ENCODE peak calls at places on chromosome 13, in seven cellular contexts. One of them, this sample, is unnamed.

GRCh38 chr13:105721056-105721455 is 814.4 kb downstream of the EFNB2 start:
- DNase-seq in IMR-90: no peak
- DNase-seq in tibial nerve: no peak
- DNase-seq in thoracic aorta: no peak
- DNase-seq in endothelial cell of umbilical vein: peak; percentile 44
- DNase-seq in upper lobe of right lung: no peak
- DNase-seq in fibroblast of lung: peak; percentile 32
- DNase-seq in this sample: no peak

GRCh38 chr13:60158321-60158801 is 5.4 kb downstream of the DIAPH3 start:
- DNase-seq in IMR-90: no peak
- DNase-seq in tibial nerve: no peak
- DNase-seq in thoracic aorta: no peak
- DNase-seq in endothelial cell of umbilical vein: no peak
- DNase-seq in upper lobe of right lung: no peak
- DNase-seq in fibroblast of lung: no peak
- DNase-seq in this sample: no peak

GRCh38 chr13:113186061-113186900 is 22.2 kb downstream of the PCID2 start:
- DNase-seq in IMR-90: no peak
- DNase-seq in tibial nerve: no peak
- DNase-seq in thoracic aorta: no peak
- DNase-seq in endothelial cell of umbilical vein: no peak
- DNase-seq in upper lobe of right lung: no peak
- DNase-seq in fibroblast of lung: peak; percentile 27
- DNase-seq in this sample: peak; percentile 25

GRCh38 chr13:46684287-46685001 is 112.5 kb downstream of the ESD start:
- DNase-seq in IMR-90: no peak
- DNase-seq in tibial nerve: no peak
- DNase-seq in thoracic aorta: no peak
- DNase-seq in endothelial cell of umbilical vein: peak; percentile 28
- DNase-seq in upper lobe of right lung: no peak
- DNase-seq in fibroblast of lung: peak; percentile 23
- DNase-seq in this sample: no peak

GRCh38 chr13:44312898-44313551 is 60.6 kb upstream of the SERP2 start:
- DNase-seq in IMR-90: peak; percentile 95
- DNase-seq in tibial nerve: no peak
- DNase-seq in thoracic aorta: no peak
- DNase-seq in endothelial cell of umbilical vein: peak; percentile 87
- DNase-seq in upper lobe of right lung: no peak
- DNase-seq in fibroblast of lung: peak; percentile 97
- DNase-seq in this sample: no peak

GRCh38 chr13:49171358-49171757 is 48.8 kb upstream of the MLNR start:
- DNase-seq in IMR-90: no peak
- DNase-seq in tibial nerve: no peak
- DNase-seq in thoracic aorta: no peak
- DNase-seq in endothelial cell of umbilical vein: no peak
- DNase-seq in upper lobe of right lung: no peak
- DNase-seq in fibroblast of lung: no peak
- DNase-seq in this sample: no peak

GRCh38 chr13:66933527-66933926 is 296.6 kb downstream of the PCDH9 start:
- DNase-seq in IMR-90: no peak
- DNase-seq in tibial nerve: no peak
- DNase-seq in thoracic aorta: no peak
- DNase-seq in endothelial cell of umbilical vein: no peak
- DNase-seq in upper lobe of right lung: no peak
- DNase-seq in fibroblast of lung: no peak
- DNase-seq in this sample: no peak

GRCh38 chr13:31998131-31998530 is 33.4 kb upstream of the FRY start:
- DNase-seq in IMR-90: no peak
- DNase-seq in tibial nerve: no peak
- DNase-seq in thoracic aorta: no peak
- DNase-seq in endothelial cell of umbilical vein: no peak
- DNase-seq in upper lobe of right lung: no peak
- DNase-seq in fibroblast of lung: peak; percentile 18
- DNase-seq in this sample: no peak

GRCh38 chr13:49300716-49301589 is 53.2 kb downstream of the CDADC1 start:
- DNase-seq in IMR-90: peak; percentile 76
- DNase-seq in tibial nerve: peak; percentile 57
- DNase-seq in thoracic aorta: no peak
- DNase-seq in endothelial cell of umbilical vein: peak; percentile 70
- DNase-seq in upper lobe of right lung: no peak
- DNase-seq in fibroblast of lung: peak; percentile 61
- DNase-seq in this sample: peak; percentile 79

GRCh38 chr13:95122063-95122462 is 179.2 kb downstream of the ABCC4 start:
- DNase-seq in IMR-90: peak; percentile 11
- DNase-seq in tibial nerve: no peak
- DNase-seq in thoracic aorta: no peak
- DNase-seq in endothelial cell of umbilical vein: no peak
- DNase-seq in upper lobe of right lung: no peak
- DNase-seq in fibroblast of lung: peak; percentile 26
- DNase-seq in this sample: no peak

GRCh38 chr13:67390462-67391093 is 160.4 kb upstream of the PCDH9 start:
- DNase-seq in IMR-90: peak; percentile 76
- DNase-seq in tibial nerve: no peak
- DNase-seq in thoracic aorta: no peak
- DNase-seq in endothelial cell of umbilical vein: no peak
- DNase-seq in upper lobe of right lung: no peak
- DNase-seq in fibroblast of lung: peak; percentile 66
- DNase-seq in this sample: no peak

GRCh38 chr13:60261432-60262351 is 98.0 kb upstream of the DIAPH3 start:
- DNase-seq in IMR-90: no peak
- DNase-seq in tibial nerve: no peak
- DNase-seq in thoracic aorta: no peak
- DNase-seq in endothelial cell of umbilical vein: no peak
- DNase-seq in upper lobe of right lung: no peak
- DNase-seq in fibroblast of lung: no peak
- DNase-seq in this sample: no peak

GRCh38 chr13:87123987-87124784 is 547.0 kb upstream of the SLITRK5 start:
- DNase-seq in IMR-90: peak; percentile 100
- DNase-seq in tibial nerve: no peak
- DNase-seq in thoracic aorta: no peak
- DNase-seq in endothelial cell of umbilical vein: no peak
- DNase-seq in upper lobe of right lung: no peak
- DNase-seq in fibroblast of lung: peak; percentile 100
- DNase-seq in this sample: no peak

GRCh38 chr13:101397742-101398141 is 18.6 kb downstream of the NALCN start:
- DNase-seq in IMR-90: peak; percentile 92
- DNase-seq in tibial nerve: no peak
- DNase-seq in thoracic aorta: no peak
- DNase-seq in endothelial cell of umbilical vein: peak; percentile 59
- DNase-seq in upper lobe of right lung: no peak
- DNase-seq in fibroblast of lung: peak; percentile 95
- DNase-seq in this sample: no peak

GRCh38 chr13:37225414-37226047 is 120.1 kb upstream of the CSNK1A1L start:
- DNase-seq in IMR-90: peak; percentile 62
- DNase-seq in tibial nerve: no peak
- DNase-seq in thoracic aorta: no peak
- DNase-seq in endothelial cell of umbilical vein: no peak
- DNase-seq in upper lobe of right lung: no peak
- DNase-seq in fibroblast of lung: peak; percentile 76
- DNase-seq in this sample: no peak

GRCh38 chr13:47188802-47189201 is 291.9 kb upstream of the HTR2A start:
- DNase-seq in IMR-90: peak; percentile 66
- DNase-seq in tibial nerve: no peak
- DNase-seq in thoracic aorta: no peak
- DNase-seq in endothelial cell of umbilical vein: no peak
- DNase-seq in upper lobe of right lung: no peak
- DNase-seq in fibroblast of lung: peak; percentile 47
- DNase-seq in this sample: no peak

GRCh38 chr13:111640476-111640875 is 320.0 kb downstream of the TEX29 start:
- DNase-seq in IMR-90: no peak
- DNase-seq in tibial nerve: no peak
- DNase-seq in thoracic aorta: no peak
- DNase-seq in endothelial cell of umbilical vein: no peak
- DNase-seq in upper lobe of right lung: no peak
- DNase-seq in fibroblast of lung: no peak
- DNase-seq in this sample: no peak
- H3K9me3 ChIP-seq in IMR-90: peaks cover 40% of the 10 kb centered on the region
- H3K9me3 ChIP-seq in tibial nerve: no peaks in the 10 kb centered on the region
- H3K9me3 ChIP-seq in thoracic aorta: no peaks in the 10 kb centered on the region
- H3K9me3 ChIP-seq in endothelial cell of umbilical vein: no peaks in the 10 kb centered on the region
- H3K9me3 ChIP-seq in upper lobe of right lung: no peaks in the 10 kb centered on the region
- H3K9me3 ChIP-seq in fibroblast of lung: no peaks in the 10 kb centered on the region
- H3K9me3 ChIP-seq in this sample: no peaks in the 10 kb centered on the region

GRCh38 chr13:79403113-79403512 is 2.9 kb downstream of the RBM26 start:
- DNase-seq in IMR-90: no peak
- DNase-seq in tibial nerve: no peak
- DNase-seq in thoracic aorta: no peak
- DNase-seq in endothelial cell of umbilical vein: no peak
- DNase-seq in upper lobe of right lung: no peak
- DNase-seq in fibroblast of lung: no peak
- DNase-seq in this sample: no peak
- H3K4me1 ChIP-seq in IMR-90: peaks cover 3% of the 10 kb centered on the region
- H3K4me1 ChIP-seq in tibial nerve: peaks cover 83% of the 10 kb centered on the region
- H3K4me1 ChIP-seq in thoracic aorta: peaks cover 36% of the 10 kb centered on the region
- H3K4me1 ChIP-seq in endothelial cell of umbilical vein: peaks cover 44% of the 10 kb centered on the region
- H3K4me1 ChIP-seq in upper lobe of right lung: peaks cover 25% of the 10 kb centered on the region
- H3K4me1 ChIP-seq in fibroblast of lung: no peaks in the 10 kb centered on the region
- H3K4me1 ChIP-seq in this sample: peaks cover 62% of the 10 kb centered on the region

DNA sequence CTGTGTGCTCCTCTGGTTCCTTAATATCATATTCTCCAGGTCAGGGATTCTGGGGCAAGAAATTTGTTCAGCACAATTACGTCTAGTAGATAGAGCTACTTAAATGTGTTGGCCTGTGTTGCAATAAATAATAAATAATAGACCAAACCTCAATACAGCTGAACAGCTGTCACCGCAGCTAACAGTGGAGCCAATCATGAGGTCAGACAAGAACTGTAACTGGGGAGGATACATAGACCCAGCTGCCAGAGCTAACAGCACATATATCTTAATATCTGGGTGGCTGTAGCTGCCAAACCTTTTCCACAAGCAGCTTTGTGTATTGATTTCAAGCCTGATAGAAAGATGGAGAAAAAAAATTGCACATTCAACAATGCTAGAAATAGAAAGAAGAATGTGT is 1596.4 kb upstream of the PCDH20 start:
- DNase-seq in IMR-90: no peak
- DNase-seq in tibial nerve: no peak
- DNase-seq in thoracic aorta: no peak
- DNase-seq in endothelial cell of umbilical vein: no peak
- DNase-seq in upper lobe of right lung: no peak
- DNase-seq in fibroblast of lung: no peak
- DNase-seq in this sample: no peak
- H3K9me3 ChIP-seq in IMR-90: peaks cover 12% of the 10 kb centered on the region
- H3K9me3 ChIP-seq in tibial nerve: peaks cover 9% of the 10 kb centered on the region
- H3K9me3 ChIP-seq in thoracic aorta: peaks cover 8% of the 10 kb centered on the region
- H3K9me3 ChIP-seq in endothelial cell of umbilical vein: peaks cover 2% of the 10 kb centered on the region
- H3K9me3 ChIP-seq in upper lobe of right lung: peaks cover 4% of the 10 kb centered on the region
- H3K9me3 ChIP-seq in fibroblast of lung: no peaks in the 10 kb centered on the region
- H3K9me3 ChIP-seq in this sample: peaks cover 2% of the 10 kb centered on the region

DNA sequence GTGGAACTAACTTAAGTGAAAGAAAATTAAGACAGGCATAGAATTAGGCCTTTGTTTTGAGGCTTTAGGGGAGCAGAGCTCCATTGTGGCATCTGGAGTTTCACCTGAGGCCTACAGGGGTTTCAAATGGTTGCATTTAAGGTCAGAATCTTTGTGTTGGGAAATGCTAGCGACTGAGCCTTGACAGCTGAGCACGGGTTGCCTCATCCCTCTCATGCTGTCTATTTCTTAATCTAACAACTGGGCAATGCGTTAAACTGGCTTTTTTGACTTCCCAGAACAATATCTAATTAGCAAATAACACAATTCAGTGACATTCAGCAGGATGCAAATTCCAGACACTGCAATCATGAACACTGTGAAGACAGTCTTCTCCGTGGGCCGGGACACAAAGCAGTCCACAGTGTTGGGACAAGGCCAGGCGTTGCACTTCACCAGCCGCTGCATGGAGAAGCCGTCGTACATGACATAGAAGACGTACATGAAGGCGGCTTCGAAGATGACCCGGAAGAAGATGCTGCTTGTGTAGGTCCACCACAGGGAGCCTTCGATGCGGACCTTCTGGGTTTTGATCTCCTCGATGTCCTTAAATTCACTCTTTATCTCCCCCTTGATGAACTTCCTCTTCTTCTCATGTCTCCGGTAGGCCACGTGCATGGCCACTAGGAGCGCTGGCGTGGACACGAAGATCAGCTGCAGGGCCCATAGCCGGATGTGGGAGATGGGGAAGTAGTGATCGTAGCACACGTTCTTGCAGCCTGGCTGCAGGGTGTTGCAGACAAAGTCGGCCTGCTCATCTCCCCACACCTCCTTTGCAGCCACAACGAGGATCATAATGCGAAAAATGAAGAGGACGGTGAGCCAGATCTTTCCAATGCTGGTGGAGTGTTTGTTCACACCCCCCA is 3.8 kb downstream of the GJB2 start:
- DNase-seq in IMR-90: no peak
- DNase-seq in tibial nerve: no peak
- DNase-seq in thoracic aorta: no peak
- DNase-seq in endothelial cell of umbilical vein: no peak
- DNase-seq in upper lobe of right lung: peak; percentile 74
- DNase-seq in fibroblast of lung: no peak
- DNase-seq in this sample: peak; percentile 35
- H3K4me1 ChIP-seq in IMR-90: peaks cover 6% of the 10 kb centered on the region
- H3K4me1 ChIP-seq in tibial nerve: peaks cover 26% of the 10 kb centered on the region
- H3K4me1 ChIP-seq in thoracic aorta: peaks cover 19% of the 10 kb centered on the region
- H3K4me1 ChIP-seq in endothelial cell of umbilical vein: no peaks in the 10 kb centered on the region
- H3K4me1 ChIP-seq in upper lobe of right lung: peaks cover 20% of the 10 kb centered on the region
- H3K4me1 ChIP-seq in fibroblast of lung: no peaks in the 10 kb centered on the region
- H3K4me1 ChIP-seq in this sample: peaks cover 22% of the 10 kb centered on the region

GRCh38 chr13:62879071-62879470 is 1463.4 kb upstream of the PCDH20 start:
- DNase-seq in IMR-90: peak; percentile 77
- DNase-seq in tibial nerve: no peak
- DNase-seq in thoracic aorta: no peak
- DNase-seq in endothelial cell of umbilical vein: no peak
- DNase-seq in upper lobe of right lung: no peak
- DNase-seq in fibroblast of lung: peak; percentile 32
- DNase-seq in this sample: no peak
- H3K9me3 ChIP-seq in IMR-90: no peaks in the 10 kb centered on the region
- H3K9me3 ChIP-seq in tibial nerve: no peaks in the 10 kb centered on the region
- H3K9me3 ChIP-seq in thoracic aorta: no peaks in the 10 kb centered on the region
- H3K9me3 ChIP-seq in endothelial cell of umbilical vein: peaks cover 3% of the 10 kb centered on the region
- H3K9me3 ChIP-seq in upper lobe of right lung: peaks cover 8% of the 10 kb centered on the region
- H3K9me3 ChIP-seq in fibroblast of lung: no peaks in the 10 kb centered on the region
- H3K9me3 ChIP-seq in this sample: no peaks in the 10 kb centered on the region

DNA sequence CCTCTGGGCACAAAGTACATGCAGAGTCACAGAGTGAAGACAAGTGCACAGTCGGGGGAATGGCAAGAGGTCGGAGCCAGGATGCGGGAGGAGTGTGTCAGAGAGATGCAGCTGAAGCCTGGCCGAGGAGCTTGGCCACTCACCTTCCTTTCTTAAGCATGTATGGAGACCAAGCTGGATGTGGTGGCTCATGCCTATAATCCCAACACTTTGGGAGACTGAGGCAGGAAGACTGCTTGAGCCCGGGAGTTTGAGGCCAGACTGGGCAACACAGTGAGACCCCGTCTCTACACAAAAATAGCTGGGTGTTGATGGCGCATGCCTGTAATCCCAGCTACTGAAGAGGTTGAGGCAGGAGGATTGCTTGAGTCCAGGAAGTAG is 67.0 kb downstream of the LATS2 start:
- DNase-seq in IMR-90: no peak
- DNase-seq in tibial nerve: no peak
- DNase-seq in thoracic aorta: no peak
- DNase-seq in endothelial cell of umbilical vein: no peak
- DNase-seq in upper lobe of right lung: no peak
- DNase-seq in fibroblast of lung: no peak
- DNase-seq in this sample: no peak
- H3K4me1 ChIP-seq in IMR-90: peaks cover 28% of the 10 kb centered on the region
- H3K4me1 ChIP-seq in tibial nerve: peaks cover 47% of the 10 kb centered on the region
- H3K4me1 ChIP-seq in thoracic aorta: peaks cover 13% of the 10 kb centered on the region
- H3K4me1 ChIP-seq in endothelial cell of umbilical vein: peaks cover 16% of the 10 kb centered on the region
- H3K4me1 ChIP-seq in upper lobe of right lung: peaks cover 12% of the 10 kb centered on the region
- H3K4me1 ChIP-seq in fibroblast of lung: peaks cover 22% of the 10 kb centered on the region
- H3K4me1 ChIP-seq in this sample: no peaks in the 10 kb centered on the region

This sample was measured in CD4-positive, CD25-positive, alpha-beta regulatory T cell.